ENCODE peak calls at places on chromosomes 1 and 21, in seven cellular contexts. O is A549, V is prostate gland, L is heart left ventricle, W is sigmoid colon, P is body of pancreas, C is tibial nerve. Y is an unnamed sample.

GRCh38 chr1:197307551-197307950 is 39.5 kb downstream of the CRB1 start:
- DNase-seq in W (no peak), V (no peak), L (no peak), C (no peak), P (no peak), O (no peak), Y (no peak)

GRCh38 chr1:221994274-221994698 is 252.4 kb upstream of the DUSP10 start:
- DNase-seq in C (no peak), O (no peak), W (no peak), P (no peak), V (no peak), L (no peak), Y (no peak)

GRCh38 chr1:230753191-230753585 is 6.0 kb downstream of the CAPN9 start:
- DNase-seq in P (no peak), V (no peak), O (no peak), L (no peak), W (no peak), C (no peak), Y (no peak)

GRCh38 chr1:19505694-19506457 is 20.5 kb upstream of the CAPZB start:
- DNase-seq in W (no peak), V (no peak), C (no peak), L (peak; percentile 61), P (peak; percentile 59), O (no peak), Y (peak; percentile 44)

GRCh38 chr1:85121744-85122143 is 73.4 kb upstream of the MCOLN3 start:
- DNase-seq in V (no peak), C (no peak), P (no peak), O (no peak), L (no peak), W (no peak), Y (no peak)

GRCh38 chr1:87064981-87065380 is 150.5 kb downstream of the HS2ST1 start:
- DNase-seq in C (no peak), O (no peak), L (no peak), V (no peak), P (no peak), W (no peak), Y (no peak)

GRCh38 chr1:14321413-14321812 is 277.1 kb upstream of the KAZN start:
- DNase-seq in C (no peak), O (no peak), W (no peak), P (no peak), L (no peak), V (no peak), Y (no peak)

GRCh38 chr1:10716424-10716823 is 80.0 kb downstream of the CASZ1 start:
- DNase-seq in P (no peak), W (no peak), V (no peak), O (no peak), L (no peak), C (no peak), Y (no peak)

GRCh38 chr1:3319874-3320245 is 134.6 kb upstream of the ARHGEF16 start:
- DNase-seq in O (peak; percentile 85), V (peak; percentile 52), W (no peak), P (peak; percentile 85), C (no peak), L (no peak), Y (peak; percentile 34)

GRCh38 chr1:232377494-232377770 is 252.5 kb downstream of the SIPA1L2 start:
- DNase-seq in O (no peak), L (no peak), C (no peak), V (no peak), W (peak; percentile 66), P (peak; percentile 30), Y (no peak)

GRCh38 chr21:28224191-28224755 is 768.4 kb downstream of the LTN1 start:
- DNase-seq in L (no peak), O (no peak), C (no peak), V (no peak), W (no peak), P (no peak), Y (no peak)

GRCh38 chr1:156528231-156528630 is 27.7 kb upstream of the MEF2D start:
- DNase-seq in P (no peak), L (no peak), O (no peak), C (no peak), W (no peak), V (no peak), Y (no peak)

GRCh38 chr1:156525856-156526479 is 25.4 kb upstream of the MEF2D start:
- DNase-seq in L (no peak), O (no peak), C (no peak), W (no peak), V (no peak), P (no peak), Y (no peak)

GRCh38 chr1:156530006-156530405 is 29.4 kb upstream of the MEF2D start:
- DNase-seq in O (no peak), P (no peak), V (no peak), C (no peak), L (no peak), W (no peak), Y (no peak)

GRCh38 chr1:156528875-156529425 is 28.4 kb upstream of the MEF2D start:
- DNase-seq in W (no peak), C (no peak), V (no peak), O (no peak), L (no peak), P (no peak), Y (no peak)

DNA sequence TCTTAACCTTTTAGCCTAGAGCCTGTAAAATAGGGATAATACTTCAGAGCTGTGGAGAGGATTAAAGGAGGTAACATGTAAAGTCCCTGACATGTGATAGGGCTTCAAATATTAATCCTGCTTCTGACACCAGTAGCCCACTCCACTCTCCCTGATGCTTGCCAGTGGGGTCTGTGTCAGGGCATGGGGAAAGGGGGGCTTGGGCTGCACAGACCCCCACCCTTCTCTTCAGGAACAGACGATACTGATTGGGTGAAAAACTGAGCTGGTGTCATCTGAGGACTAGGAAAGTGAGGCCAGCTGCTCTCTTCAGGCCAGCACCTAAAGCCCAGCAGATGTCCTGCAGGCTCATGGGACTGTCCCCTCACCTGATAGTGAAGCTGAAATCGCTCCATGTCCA is 27.0 kb upstream of the MEF2D start:
- DNase-seq in C (no peak), P (no peak), W (no peak), L (no peak), V (no peak), O (no peak), Y (no peak)
- H3K4me1 ChIP-seq in C (no peaks in the 10 kb centered on the region), P (no peaks in the 10 kb centered on the region), W (peaks cover 5% of the 10 kb centered on the region), L (peaks cover 9% of the 10 kb centered on the region), V (no peaks in the 10 kb centered on the region), O (no peaks in the 10 kb centered on the region), Y (no peaks in the 10 kb centered on the region)

GRCh38 chr1:8167936-8168335 is 141.8 kb upstream of the ERRFI1 start:
- DNase-seq in C (no peak), L (no peak), W (peak; percentile 35), P (no peak), O (no peak), V (no peak), Y (no peak)
- H3K4me3 ChIP-seq in C (no peak overlapping the region), L (no peak overlapping the region), W (no peak overlapping the region), P (no peak overlapping the region), O (no peak overlapping the region), V (no peak overlapping the region), Y (no peak overlapping the region)

DNA sequence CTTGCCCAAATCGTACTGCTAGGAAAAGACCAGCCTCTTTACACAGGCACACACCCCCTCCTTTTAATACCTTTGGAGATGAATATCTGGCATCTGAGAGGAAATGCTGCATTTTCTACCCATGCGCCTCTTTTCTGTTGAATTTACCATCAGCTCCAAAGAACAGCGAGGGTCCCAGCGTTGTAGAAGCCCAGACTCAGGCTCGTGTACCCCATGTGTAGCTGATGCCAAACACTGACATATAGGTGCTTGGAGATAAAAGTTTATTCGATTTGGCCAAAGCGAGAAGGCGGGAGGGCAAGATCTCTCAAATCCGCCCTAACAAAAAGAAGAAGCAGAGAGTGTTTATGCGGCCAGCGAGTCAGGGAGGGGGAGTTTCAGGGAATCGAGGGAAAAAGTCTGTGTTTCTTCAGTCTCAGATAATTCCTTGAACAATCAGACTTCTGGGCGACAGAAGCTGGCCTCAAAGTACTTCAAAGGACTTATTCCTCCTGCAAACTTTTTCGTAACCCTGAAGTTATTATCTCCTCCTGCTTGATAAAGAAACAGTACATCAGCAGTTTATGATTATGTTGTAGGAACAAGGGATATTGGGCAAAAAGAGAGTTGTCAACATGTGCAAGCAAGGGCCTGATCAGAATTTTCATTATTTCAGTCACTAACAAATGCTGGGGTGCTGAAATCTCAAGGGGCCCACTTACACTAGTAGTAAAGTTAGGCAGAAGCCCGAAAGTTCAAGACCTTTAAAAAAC is 642 bp upstream of the CREG1 start:
- DNase-seq in V (no peak), W (no peak), C (no peak), L (no peak), P (no peak), O (no peak), Y (no peak)
- TF ChIP-seq POLR2A in V (no peak), W (no peak), C (no peak), L (no peak), P (no peak), O (no peak), Y (no peak)

GRCh38 chr21:42423197-42423675 is 19.5 kb downstream of the UBASH3A start:
- DNase-seq in O (no peak), P (no peak), W (no peak), V (no peak), L (no peak), C (no peak), Y (no peak)

GRCh38 chr21:42421018-42421793 is 17.5 kb downstream of the UBASH3A start:
- DNase-seq in C (no peak), W (no peak), L (no peak), P (no peak), O (no peak), V (no peak), Y (no peak)

GRCh38 chr21:42425603-42425985 is 21.9 kb downstream of the UBASH3A start:
- DNase-seq in L (no peak), W (no peak), C (no peak), V (no peak), P (no peak), O (no peak), Y (no peak)

GRCh38 chr21:42424848-42425602 is 21.3 kb downstream of the UBASH3A start:
- DNase-seq in O (no peak), W (no peak), V (no peak), P (no peak), L (no peak), C (no peak), Y (no peak)

DNA sequence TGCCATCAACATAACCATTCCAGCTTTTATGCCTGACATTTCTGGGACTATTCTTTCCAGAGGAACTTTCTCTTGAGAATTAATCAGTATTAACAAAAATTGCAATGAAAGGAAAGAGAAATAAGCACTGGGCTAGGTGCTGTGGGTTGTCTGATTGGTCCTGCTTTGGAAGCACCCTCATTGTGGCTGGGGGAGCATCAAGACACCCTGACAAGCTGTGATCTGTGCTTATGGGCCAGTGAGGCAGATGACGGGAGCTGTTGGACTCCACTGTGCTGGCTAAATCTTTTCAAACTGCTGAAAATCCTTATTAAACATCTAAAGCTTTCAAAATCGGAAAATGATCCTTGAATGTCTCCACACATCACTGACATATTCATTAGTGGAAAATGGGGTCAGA is 20.0 kb downstream of the UBASH3A start:
- DNase-seq in V (no peak), O (no peak), L (no peak), W (no peak), P (no peak), C (no peak), Y (no peak)
- H3K4me1 ChIP-seq in V (no peaks in the 10 kb centered on the region), O (no peaks in the 10 kb centered on the region), L (no peaks in the 10 kb centered on the region), W (no peaks in the 10 kb centered on the region), P (no peaks in the 10 kb centered on the region), C (no peaks in the 10 kb centered on the region), Y (no peaks in the 10 kb centered on the region)